ENCODE peak calls at places on chromosome 18, in seven cellular contexts. B is aorta; U is K562; S is CD4-positive, alpha-beta T cell; N is ELR; V is fibroblast of the aortic adventitia; I is epithelial cell of esophagus. J is an unnamed sample.

GRCh38 chr18:26215247-26215970 is 10.8 kb upstream of the TAF4B start:
- DNase-seq in B (no peak), U (no peak), S (peak; percentile 34), N (no peak), V (no peak), I (no peak), J (no peak)

GRCh38 chr18:48828713-48829442 is 121.9 kb downstream of the SMAD7 start:
- DNase-seq in B (peak; percentile 56), U (peak; percentile 74), S (no peak), N (no peak), V (no peak), I (no peak), J (no peak)

GRCh38 chr18:12637901-12638633 is 19.8 kb downstream of the SPIRE1 start:
- DNase-seq in B (no peak), U (no peak), S (no peak), N (peak; percentile 82), V (peak; percentile 93), I (peak; percentile 79), J (peak; percentile 80)

GRCh38 chr18:45291616-45292612 is 323.4 kb upstream of the SLC14A2 start:
- DNase-seq in B (no peak), U (no peak), S (no peak), N (peak; percentile 1), V (peak; percentile 4), I (peak; percentile 41), J (no peak)

GRCh38 chr18:79818036-79818435 is 20.3 kb downstream of the KCNG2 start:
- DNase-seq in B (no peak), U (no peak), S (no peak), N (no peak), V (no peak), I (no peak), J (peak; percentile 21)

GRCh38 chr18:23596183-23596582 is 9.9 kb upstream of the NPC1 start:
- DNase-seq in B (peak; percentile 81), U (no peak), S (no peak), N (no peak), V (no peak), I (no peak), J (no peak)

GRCh38 chr18:79517322-79517721 is 121.6 kb downstream of the NFATC1 start:
- DNase-seq in B (peak; percentile 40), U (no peak), S (no peak), N (no peak), V (no peak), I (no peak), J (no peak)

GRCh38 chr18:58026395-58026794 is 17.6 kb upstream of the NEDD4L start:
- DNase-seq in B (no peak), U (no peak), S (no peak), N (peak; percentile 20), V (no peak), I (no peak), J (peak; percentile 31)

GRCh38 chr18:23114171-23114881 is 21.0 kb upstream of the CABLES1 start:
- DNase-seq in B (peak; percentile 47), U (no peak), S (no peak), N (no peak), V (no peak), I (no peak), J (no peak)

GRCh38 chr18:55982992-55983391 is 395.0 kb upstream of the TCF4 start:
- DNase-seq in B (no peak), U (peak; percentile 17), S (no peak), N (no peak), V (no peak), I (peak; percentile 5), J (peak; percentile 12)

GRCh38 chr18:74457043-74457742 is at the start of gene DIPK1C:
- DNase-seq in B (no peak), U (no peak), S (no peak), N (peak; percentile 4), V (no peak), I (no peak), J (no peak)

GRCh38 chr18:57803119-57803969 is at the start of gene ATP8B1:
- DNase-seq in B (peak; percentile 90), U (peak; percentile 18), S (no peak), N (peak; percentile 82), V (peak; percentile 74), I (peak; percentile 96), J (peak; percentile 96)

GRCh38 chr18:61569176-61569892 is 236.1 kb downstream of the CDH20 start:
- DNase-seq in B (peak; percentile 67), U (no peak), S (no peak), N (peak; percentile 63), V (peak; percentile 78), I (peak; percentile 89), J (peak; percentile 58)

J was measured in PC-3.